ENCODE peak calls at places on chromosomes 11 and 22, in eight cellular contexts. X is CD4-positive, alpha-beta T cell; R is cardiac muscle cell; J is astrocyte of the spinal cord; O is neural crest cell; U is fibroblast of villous mesenchyme; G is cardiac fibroblast; V is DND-41. B is an unnamed sample.

GRCh38 chr11:4190519-4190918 is 95.9 kb downstream of the RRM1 start:
- DNase-seq in O (no peak), J (no peak), U (no peak), X (no peak), G (no peak), R (no peak), V (no peak), B (no peak)

GRCh38 chr22:37498289-37498909 is 12.2 kb upstream of the MFNG start:
- DNase-seq in X (peak; percentile 66), R (no peak), U (no peak), V (peak; percentile 55), J (no peak), O (peak; percentile 47), G (no peak), B (peak; percentile 84)

GRCh38 chr11:12017865-12018453 is 9.5 kb upstream of the DKK3 start:
- DNase-seq in U (no peak), G (peak; percentile 37), R (peak; percentile 59), V (no peak), X (no peak), O (no peak), J (peak; percentile 48), B (no peak)

GRCh38 chr11:27837895-27838563 is 137.8 kb upstream of the BDNF start:
- DNase-seq in J (no peak), X (no peak), R (no peak), G (no peak), O (no peak), U (no peak), V (no peak), B (no peak)

GRCh38 chr11:64334764-64335741 is 5.0 kb upstream of the CCDC88B start:
- DNase-seq in J (peak; percentile 82), O (no peak), X (no peak), R (peak; percentile 81), V (no peak), G (peak; percentile 95), U (peak; percentile 86), B (peak; percentile 75)

GRCh38 chr11:12356944-12357655 is 20.3 kb upstream of the PARVA start:
- DNase-seq in R (no peak), X (no peak), G (no peak), U (no peak), O (no peak), J (no peak), V (no peak), B (no peak)

GRCh38 chr22:19289475-19290161 is 1.9 kb downstream of the CLTCL1 start:
- DNase-seq in R (peak; percentile 79), X (no peak), V (no peak), O (no peak), G (peak; percentile 74), U (peak; percentile 86), J (peak; percentile 89), B (peak; percentile 43)

GRCh38 chr11:63573881-63574855 is 11.0 kb upstream of the PLAAT2 start:
- DNase-seq in V (peak; percentile 82), J (peak; percentile 80), O (no peak), R (peak; percentile 95), X (peak; percentile 12), G (peak; percentile 77), U (peak; percentile 95), B (peak; percentile 57)

GRCh38 chr22:45823331-45823730 is 151.7 kb downstream of the ATXN10 start:
- DNase-seq in J (no peak), X (no peak), U (no peak), R (no peak), O (no peak), V (no peak), G (no peak), B (no peak)

GRCh38 chr22:20012741-20013331 is 3.8 kb downstream of the ARVCF start:
- DNase-seq in X (no peak), G (no peak), U (no peak), O (no peak), V (no peak), J (no peak), R (no peak), B (no peak)

GRCh38 chr22:17138451-17139042 is 17.4 kb upstream of the TMEM121B start:
- DNase-seq in J (no peak), V (no peak), O (no peak), X (no peak), G (no peak), U (no peak), R (no peak), B (no peak)

GRCh38 chr11:134178275-134178674 is 45.5 kb downstream of the NCAPD3 start:
- DNase-seq in G (no peak), X (no peak), J (no peak), R (no peak), V (no peak), U (peak; percentile 18), O (no peak), B (no peak)

GRCh38 chr11:99015634-99016454 is 4.9 kb upstream of the CNTN5 start:
- DNase-seq in O (no peak), V (no peak), R (peak; percentile 78), J (peak; percentile 62), U (peak; percentile 52), X (no peak), G (peak; percentile 70), B (peak; percentile 1)

GRCh38 chr22:48511211-48511610 is 1316.5 kb downstream of the BRD1 start:
- DNase-seq in G (no peak), J (no peak), R (no peak), O (no peak), V (no peak), X (no peak), U (no peak), B (no peak)

DNA sequence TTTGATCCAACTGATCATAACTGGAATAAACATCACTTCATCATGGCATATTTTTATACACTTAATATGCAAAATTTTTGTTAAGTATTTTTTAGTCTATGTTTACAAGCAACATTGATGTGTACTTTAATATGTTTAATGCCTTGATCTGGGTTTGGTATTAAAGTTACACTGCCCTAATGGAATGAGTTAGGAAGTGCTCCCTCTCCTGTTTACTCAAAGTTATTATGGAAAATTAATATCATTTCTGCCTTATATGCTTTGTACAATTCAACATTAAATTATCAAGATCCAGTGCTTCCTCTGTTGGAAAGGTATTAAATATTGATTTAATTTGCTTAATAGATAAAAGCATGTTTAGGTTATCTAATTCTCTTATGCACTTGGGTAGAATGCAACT is 927.3 kb upstream of the RAG2 start:
- DNase-seq in U (no peak), O (no peak), G (peak; percentile 38), X (no peak), J (no peak), R (peak; percentile 36), V (no peak), B (no peak)
- TF ChIP-seq CTCF in U (peak; percentile 37), O (no peak), G (no peak), X (no peak), J (peak; percentile 24), R (peak; percentile 40), V (no peak), B (no peak)

GRCh38 chr11:2778630-2779498 is 79.1 kb upstream of the KCNQ1OT1 start:
- DNase-seq in R (peak; percentile 84), O (peak; percentile 20), U (peak; percentile 89), X (no peak), G (peak; percentile 37), J (peak; percentile 68), V (no peak), B (no peak)
- TF ChIP-seq CTCF in R (no peak), O (no peak), U (no peak), X (no peak), G (no peak), J (no peak), V (no peak), B (no peak)

GRCh38 chr11:109864834-109865557 is 228.2 kb upstream of the ZC3H12C start:
- DNase-seq in V (no peak), G (peak; percentile 77), U (peak; percentile 62), J (peak; percentile 27), O (no peak), X (no peak), R (peak; percentile 84), B (no peak)

GRCh38 chr11:109862808-109863207 is 230.4 kb upstream of the ZC3H12C start:
- DNase-seq in U (peak; percentile 10), J (no peak), R (no peak), X (no peak), G (no peak), V (no peak), O (no peak), B (no peak)

GRCh38 chr11:109864161-109864661 is 229.0 kb upstream of the ZC3H12C start:
- DNase-seq in O (no peak), V (no peak), J (no peak), R (no peak), X (no peak), U (peak; percentile 71), G (no peak), B (peak; percentile 61)

GRCh38 chr11:109867784-109868183 is 225.4 kb upstream of the ZC3H12C start:
- DNase-seq in J (no peak), V (no peak), X (no peak), G (no peak), U (no peak), O (no peak), R (no peak), B (no peak)

GRCh38 chr11:109865558-109866186 is 227.5 kb upstream of the ZC3H12C start:
- DNase-seq in V (no peak), R (no peak), G (no peak), J (no peak), O (no peak), X (no peak), U (no peak), B (peak; percentile 6)
- TF ChIP-seq CTCF in V (peak; percentile 9), R (no peak), G (no peak), J (no peak), O (no peak), X (no peak), U (no peak), B (no peak)

DNA sequence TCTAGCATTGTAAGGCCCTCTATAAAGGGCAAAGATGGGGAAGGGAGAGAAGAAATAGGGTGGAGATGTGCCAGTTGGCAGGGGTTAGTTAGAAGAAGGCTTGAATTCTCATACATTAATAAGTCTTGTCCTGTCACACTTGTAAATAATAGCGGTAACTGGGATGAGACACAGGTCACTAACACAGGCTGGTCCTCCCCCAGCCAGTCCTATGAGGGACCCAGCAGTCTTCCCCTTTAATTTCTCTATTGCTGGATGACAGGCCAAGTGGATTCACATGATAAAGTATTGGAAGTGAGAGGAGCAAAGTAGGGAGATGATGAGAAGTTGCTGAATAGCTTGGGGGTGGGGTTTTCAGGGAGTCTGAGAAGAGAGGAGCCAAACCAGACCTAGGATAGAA is 94.4 kb downstream of the LRRC32 start:
- DNase-seq in V (no peak), R (no peak), U (no peak), X (no peak), G (no peak), O (no peak), J (no peak), B (no peak)
- TF ChIP-seq CTCF in V (no peak), R (no peak), U (no peak), X (no peak), G (no peak), O (no peak), J (no peak), B (no peak)

B was measured in activated CD8-positive, alpha-beta T cell treated with anti-CD3 and anti-CD28 coated beads for 36 hours.